ENCODE peak calls at places on chromosome 14, in nine cellular contexts. P is small intestine; X is left lung; E is heart right ventricle; M is psoas muscle; N is uterus; J is cardiac muscle cell; Y is HCT116; O is CD8-positive, alpha-beta T cell. A is an unnamed sample.

GRCh38 chr14:80364274-80364673 is 153.0 kb upstream of the DIO2 start:
- DNase-seq in P (no peak), N (no peak), E (no peak), X (no peak), M (no peak), J (peak; percentile 55), O (no peak), Y (no peak), A (no peak)

GRCh38 chr14:94680498-94681288 is 68.5 kb downstream of the SERPINA3 start:
- DNase-seq in Y (no peak), J (no peak), E (no peak), M (no peak), P (peak; percentile 5), N (no peak), X (no peak), O (no peak), A (no peak)

GRCh38 chr14:105013150-105013787 is 7.6 kb downstream of the CDCA4 start:
- DNase-seq in M (no peak), N (no peak), X (no peak), Y (no peak), J (no peak), P (no peak), E (peak; percentile 31), O (no peak), A (peak; percentile 72)

GRCh38 chr14:54529811-54530210 is 20.1 kb downstream of the CGRRF1 start:
- DNase-seq in J (peak; percentile 59), N (no peak), X (no peak), M (no peak), E (no peak), Y (no peak), O (no peak), P (peak; percentile 52), A (no peak)

GRCh38 chr14:29648045-29648444 is 279.6 kb downstream of the PRKD1 start:
- DNase-seq in X (no peak), Y (no peak), P (no peak), J (no peak), E (no peak), O (no peak), M (no peak), N (no peak), A (no peak)

GRCh38 chr14:92093320-92093719 is 13.1 kb downstream of the ATXN3 start:
- DNase-seq in E (no peak), N (no peak), X (no peak), J (no peak), P (no peak), O (no peak), M (no peak), Y (no peak), A (no peak)

GRCh38 chr14:70595443-70596185 is 4.8 kb downstream of the MED6 start:
- DNase-seq in Y (no peak), O (no peak), M (no peak), P (no peak), X (no peak), E (no peak), N (no peak), J (no peak), A (no peak)

GRCh38 chr14:105152794-105153241 is 15.8 kb downstream of the JAG2 start:
- DNase-seq in N (peak; percentile 47), X (peak; percentile 65), M (peak; percentile 73), Y (no peak), O (no peak), E (peak; percentile 58), P (no peak), J (no peak), A (no peak)

GRCh38 chr14:34081126-34081575 is 130.3 kb upstream of the EGLN3 start:
- DNase-seq in N (no peak), M (no peak), O (no peak), X (no peak), J (peak; percentile 42), Y (no peak), E (peak; percentile 61), P (no peak), A (no peak)

GRCh38 chr14:52040598-52040997 is 28.3 kb downstream of the NID2 start:
- DNase-seq in M (no peak), J (no peak), P (no peak), Y (no peak), O (no peak), N (no peak), E (no peak), X (no peak), A (no peak)

GRCh38 chr14:86510503-86510902 is 980.6 kb downstream of the FLRT2 start:
- DNase-seq in P (no peak), Y (no peak), J (peak; percentile 71), N (peak; percentile 31), O (no peak), M (no peak), X (no peak), E (no peak), A (no peak)

GRCh38 chr14:76647699-76648298 is 113.5 kb upstream of the VASH1 start:
- DNase-seq in O (no peak), Y (peak; percentile 48), P (peak; percentile 53), X (no peak), M (no peak), N (no peak), J (peak; percentile 74), E (no peak), A (peak; percentile 38)

GRCh38 chr14:81625343-81625742 is 91.7 kb upstream of the SEL1L start:
- DNase-seq in J (peak; percentile 18), O (no peak), E (no peak), M (no peak), Y (peak; percentile 15), N (no peak), X (no peak), P (peak; percentile 40), A (no peak)

GRCh38 chr14:106518054-106518943 is 991.9 kb downstream of the TMEM121 start:
- DNase-seq in P (peak; percentile 49), O (peak; percentile 88), N (no peak), J (no peak), Y (no peak), X (peak; percentile 63), M (peak; percentile 55), E (no peak), A (peak; percentile 9)

GRCh38 chr14:63209160-63209559 is 4.9 kb downstream of the RHOJ start:
- DNase-seq in M (no peak), Y (no peak), P (no peak), X (no peak), J (no peak), E (no peak), N (no peak), O (no peak), A (no peak)

GRCh38 chr14:24802236-24802635 is 168.2 kb upstream of the GZMB start:
- DNase-seq in X (no peak), M (no peak), P (no peak), J (no peak), E (no peak), O (no peak), Y (no peak), N (no peak), A (no peak)

GRCh38 chr14:103220134-103220981 is 97.1 kb downstream of the TNFAIP2 start:
- DNase-seq in M (no peak), O (no peak), J (no peak), N (no peak), X (no peak), P (peak; percentile 31), Y (no peak), E (no peak), A (peak; percentile 26)

GRCh38 chr14:105086833-105087307 is 21.6 kb upstream of the GPR132 start:
- DNase-seq in X (peak; percentile 99), P (peak; percentile 75), N (peak; percentile 63), E (peak; percentile 74), O (peak; percentile 87), M (peak; percentile 83), J (peak; percentile 84), Y (peak; percentile 24), A (peak; percentile 85)

GRCh38 chr14:25837431-25837950 is 760.3 kb downstream of the NOVA1 start:
- DNase-seq in M (no peak), O (no peak), N (no peak), J (no peak), Y (no peak), X (no peak), P (no peak), E (no peak), A (no peak)

GRCh38 chr14:100692859-100693558 is 33.7 kb upstream of the DLK1 start:
- DNase-seq in X (peak; percentile 85), M (no peak), J (peak; percentile 79), Y (peak; percentile 91), O (no peak), N (no peak), E (no peak), P (no peak), A (no peak)

GRCh38 chr14:74414793-74415437 is 11.1 kb downstream of the SYNDIG1L start:
- DNase-seq in Y (no peak), E (no peak), M (no peak), O (no peak), J (peak; percentile 6), N (no peak), X (no peak), P (peak; percentile 2), A (no peak)
- H3K27me3 ChIP-seq in Y (peaks cover 38% of the 10 kb centered on the region), E (peaks cover 27% of the 10 kb centered on the region), M (peaks cover 41% of the 10 kb centered on the region), O (no peaks in the 10 kb centered on the region), J (no peaks in the 10 kb centered on the region), N (no peaks in the 10 kb centered on the region), X (peaks cover 28% of the 10 kb centered on the region), P (peaks cover 3% of the 10 kb centered on the region), A (no peaks in the 10 kb centered on the region)

GRCh38 chr14:49960453-49960852 is 67.6 kb downstream of the ARF6 start:
- DNase-seq in N (no peak), O (no peak), Y (no peak), J (no peak), M (no peak), P (no peak), E (no peak), X (no peak), A (peak; percentile 48)
- H3K4me3 ChIP-seq in N (no peak overlapping the region), O (no peak overlapping the region), Y (no peak overlapping the region), J (no peak overlapping the region), M (no peak overlapping the region), P (no peak overlapping the region), E (no peak overlapping the region), X (no peak overlapping the region), A (no peak overlapping the region)

DNA sequence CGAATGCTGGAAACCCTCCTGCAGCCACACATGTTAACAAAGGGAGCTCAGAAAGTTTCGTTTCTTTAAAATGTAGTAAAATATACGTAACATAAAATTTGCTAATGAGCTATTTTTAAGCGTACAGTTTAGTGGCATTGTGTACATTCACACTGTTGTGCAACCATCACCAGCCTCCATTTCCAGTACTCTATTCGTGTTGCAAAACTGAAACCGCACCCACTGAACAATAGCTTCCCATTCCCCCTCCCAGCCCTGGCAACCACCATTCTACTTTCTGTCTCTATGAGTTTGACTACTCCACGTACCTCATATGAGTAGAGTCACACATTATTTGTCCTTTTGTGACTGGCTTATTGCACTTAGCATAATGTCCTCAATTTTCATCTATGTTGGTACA is 185.8 kb downstream of the TTC7B start:
- DNase-seq in N (no peak), J (peak; percentile 40), Y (no peak), E (no peak), P (no peak), M (no peak), O (no peak), X (no peak), A (no peak)
- H3K27ac ChIP-seq in N (no peak overlapping the region), J (no peak overlapping the region), Y (no peak overlapping the region), E (no peak overlapping the region), P (no peak overlapping the region), M (peak overlapping the region; percentile 94), O (no peak overlapping the region), X (peak overlapping the region; percentile 95), A (no peak overlapping the region)

DNA sequence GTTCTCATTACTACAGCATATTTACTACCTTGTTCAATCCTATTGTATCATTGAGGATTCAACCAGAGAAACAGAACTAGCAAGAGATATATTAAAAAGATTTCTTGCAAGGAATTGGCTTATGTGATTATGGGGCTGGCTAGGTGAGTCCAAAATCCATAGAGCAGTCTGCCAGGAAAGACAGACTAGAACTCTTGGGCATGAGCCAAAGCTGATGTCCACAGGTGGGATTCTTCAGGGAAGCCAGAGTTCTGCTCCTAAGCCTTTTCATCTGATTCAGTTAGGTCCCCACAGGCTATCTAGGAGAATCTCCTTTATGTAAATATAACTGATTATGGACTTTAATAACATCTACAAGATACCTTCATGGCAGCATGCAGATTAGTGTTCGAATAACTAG is 26.0 kb downstream of the PELI2 start:
- DNase-seq in N (no peak), J (no peak), E (no peak), Y (no peak), X (no peak), P (peak; percentile 21), O (no peak), M (no peak), A (no peak)
- H3K27me3 ChIP-seq in N (no peaks in the 10 kb centered on the region), J (no peaks in the 10 kb centered on the region), E (no peaks in the 10 kb centered on the region), Y (peaks cover 89% of the 10 kb centered on the region), X (no peaks in the 10 kb centered on the region), P (no peaks in the 10 kb centered on the region), O (no peaks in the 10 kb centered on the region), M (no peaks in the 10 kb centered on the region), A (no peaks in the 10 kb centered on the region)

A was measured in thyroid gland.